ENCODE peak calls at places on chromosomes 12 and 14, in five cellular contexts. G is GM23338, P is cardiac muscle cell, L is coronary artery, Z is AG09309. K is an unnamed sample.
A peak's percentile ranks its signal among the peaks of the same experiment; 100 is the strongest.

GRCh38 chr12:19129486-19130223 is at the start of gene PLEKHA5:
- DNase-seq in P (peak; percentile 93), L (peak; percentile 78), Z (no peak), G (peak; percentile 81), K (peak; percentile 48)

GRCh38 chr14:56341766-56342418 is 223.7 kb downstream of the PELI2 start:
- DNase-seq in Z (peak; percentile 17), L (no peak), P (no peak), G (no peak), K (no peak)

GRCh38 chr14:59419383-59419782 is 45.8 kb downstream of the GPR135 start:
- DNase-seq in L (no peak), Z (no peak), G (no peak), P (no peak), K (no peak)

GRCh38 chr14:76647699-76648298 is 113.5 kb upstream of the VASH1 start:
- DNase-seq in L (no peak), P (peak; percentile 78), G (peak; percentile 90), Z (peak; percentile 23), K (peak; percentile 26)

GRCh38 chr14:90850487-90850886 is 34.3 kb upstream of the TTC7B start:
- DNase-seq in P (no peak), Z (no peak), L (no peak), G (peak; percentile 82), K (no peak)

GRCh38 chr14:66508547-66508845 is 549 bp downstream of the GPHN start:
- DNase-seq in Z (no peak), G (no peak), P (no peak), L (no peak), K (no peak)

GRCh38 chr12:107102294-107102693 is 8.9 kb upstream of the CRY1 start:
- DNase-seq in Z (no peak), L (no peak), P (no peak), G (no peak), K (no peak)

GRCh38 chr14:100587248-100587762 is at the start of gene BEGAIN:
- DNase-seq in P (peak; percentile 49), G (peak; percentile 38), L (no peak), Z (no peak), K (peak; percentile 4)

GRCh38 chr12:46524778-46525177 is 152.2 kb upstream of the SLC38A2 start:
- DNase-seq in G (peak; percentile 21), L (peak; percentile 86), Z (no peak), P (peak; percentile 92), K (no peak)

GRCh38 chr14:45051896-45052295 is 32.0 kb upstream of the PRPF39 start:
- DNase-seq in L (no peak), G (no peak), P (no peak), Z (no peak), K (no peak)

GRCh38 chr12:123519151-123520001 is 14.1 kb downstream of the RILPL1 start:
- DNase-seq in G (peak; percentile 38), L (peak; percentile 85), P (peak; percentile 89), Z (peak; percentile 39), K (peak; percentile 25)

GRCh38 chr12:12282761-12283160 is 15.9 kb upstream of the LRP6 start:
- DNase-seq in G (no peak), L (no peak), Z (no peak), P (no peak), K (no peak)

GRCh38 chr14:54094765-54095164 is 138.1 kb upstream of the BMP4 start:
- DNase-seq in Z (no peak), P (no peak), L (no peak), G (no peak), K (no peak)

DNA sequence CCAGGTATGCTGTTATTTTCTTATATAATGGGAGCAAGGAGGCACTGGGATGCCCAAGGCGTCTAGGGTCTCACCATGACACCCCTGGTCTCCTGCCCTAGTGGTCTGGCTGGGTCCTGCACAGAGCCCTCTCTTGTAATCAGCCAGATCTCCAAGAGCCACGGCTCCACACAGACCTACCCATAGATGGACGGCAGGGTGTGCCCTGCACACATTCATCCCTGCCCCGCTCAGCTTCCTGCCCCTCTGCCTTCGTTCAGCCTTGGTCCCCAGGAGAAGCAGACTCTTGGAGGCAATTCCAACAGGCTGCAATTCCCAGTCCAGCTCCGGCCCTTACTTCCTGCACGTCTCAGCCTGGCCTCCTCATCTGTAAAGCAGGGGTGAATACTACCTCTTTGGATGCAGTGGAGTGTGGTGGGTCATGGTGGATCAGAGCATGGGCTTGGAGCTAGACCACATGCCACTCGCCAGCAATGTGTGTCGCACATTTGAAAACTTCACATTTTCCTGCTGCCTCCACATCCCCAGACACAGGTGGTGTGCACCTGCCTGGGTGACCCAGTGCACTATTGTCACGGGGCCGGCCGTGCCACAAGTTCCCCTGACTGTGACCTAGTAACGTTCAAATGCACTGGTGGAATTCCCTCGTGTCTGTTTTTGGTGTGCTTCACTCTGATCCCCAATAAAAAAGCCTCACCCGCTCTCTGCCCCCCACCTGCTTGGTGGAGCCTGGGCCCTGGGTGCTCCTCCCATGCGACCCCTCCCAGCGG is 171.1 kb upstream of the PRMT8 start:
- DNase-seq in G (peak; percentile 37), P (no peak), Z (no peak), L (no peak), K (no peak)
- TF ChIP-seq CTCF in G (no peak), P (no peak), Z (no peak), L (no peak), K (no peak)

DNA sequence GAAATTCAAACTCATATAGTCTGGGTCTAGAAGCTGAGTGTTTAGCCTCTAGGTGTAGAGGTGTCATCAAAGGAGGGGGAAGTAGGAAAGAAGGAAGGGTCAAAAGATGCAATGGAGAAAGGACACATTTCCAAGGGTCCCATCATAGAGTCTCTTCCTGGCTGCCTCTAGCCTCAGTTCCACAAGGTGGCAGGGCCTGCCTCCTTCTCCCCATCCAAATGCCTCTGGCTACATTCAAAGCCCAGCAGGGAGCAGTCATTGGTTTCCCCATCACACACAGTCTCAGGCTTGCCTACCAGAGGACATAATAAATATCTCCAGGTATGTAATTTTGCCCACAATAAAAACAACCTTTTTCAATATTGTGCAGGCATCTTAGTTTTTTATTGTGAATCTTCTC is 2.1 kb upstream of the CCT2 start:
- DNase-seq in Z (no peak), L (no peak), P (peak; percentile 50), G (peak; percentile 75), K (no peak)
- TF ChIP-seq CTCF in Z (peak; percentile 4), L (no peak), P (peak; percentile 10), G (peak; percentile 67), K (no peak)

GRCh38 chr12:57235012-57235727 is 5.7 kb downstream of the SHMT2 start:
- DNase-seq in G (peak; percentile 78), Z (no peak), L (peak; percentile 90), P (no peak), K (no peak)
- TF ChIP-seq CTCF in G (peak; percentile 22), Z (no peak), L (no peak), P (peak; percentile 23), K (no peak)

DNA sequence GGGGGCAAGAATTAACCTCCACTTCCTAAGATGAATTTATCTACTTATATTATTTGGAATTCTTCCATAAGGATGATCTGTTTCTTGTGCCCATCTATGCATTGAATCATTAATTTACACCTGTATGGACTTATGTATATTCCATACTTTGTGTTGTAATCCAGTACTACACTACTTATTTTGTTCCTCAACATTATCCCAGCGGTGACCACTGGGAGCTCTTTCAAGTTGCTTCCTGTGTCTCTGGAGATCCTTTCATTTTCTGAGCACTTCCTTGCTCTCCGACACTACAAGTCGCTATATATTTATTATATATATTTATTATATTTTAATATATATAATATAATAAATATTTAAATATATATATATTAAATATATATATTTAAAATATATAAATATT is 54.9 kb upstream of the SCN8A start:
- DNase-seq in L (no peak), Z (no peak), P (no peak), G (peak; percentile 48), K (no peak)
- TF ChIP-seq CTCF in L (no peak), Z (peak; percentile 19), P (no peak), G (no peak), K (no peak)

GRCh38 chr12:131561891-131562684 is 148.8 kb upstream of the SFSWAP start:
- DNase-seq in G (no peak), Z (no peak), L (peak; percentile 29), P (no peak), K (no peak)
- TF ChIP-seq CTCF in G (no peak), Z (no peak), L (no peak), P (no peak), K (no peak)

GRCh38 chr14:52072266-52072780 is 3.5 kb upstream of the NID2 start:
- DNase-seq in P (no peak), L (no peak), Z (no peak), G (no peak), K (no peak)

GRCh38 chr14:52073251-52073650 is 4.4 kb upstream of the NID2 start:
- DNase-seq in L (no peak), G (no peak), Z (no peak), P (no peak), K (no peak)

GRCh38 chr14:52068741-52069616 is at the start of gene NID2:
- DNase-seq in Z (no peak), P (peak; percentile 95), G (peak; percentile 95), L (peak; percentile 91), K (peak; percentile 66)

GRCh38 chr14:52069617-52070431 is 965 bp upstream of the NID2 start:
- DNase-seq in L (peak; percentile 80), G (peak; percentile 76), Z (no peak), P (peak; percentile 47), K (peak; percentile 36)

GRCh38 chr14:52071675-52072074 is 2.8 kb upstream of the NID2 start:
- DNase-seq in L (no peak), G (peak; percentile 64), Z (no peak), P (peak; percentile 69), K (no peak)
- TF ChIP-seq CTCF in L (no peak), G (peak; percentile 63), Z (peak; percentile 27), P (peak; percentile 49), K (no peak)

K was measured in activated CD8-positive, alpha-beta T cell treated with anti-CD3 and anti-CD28 coated beads for 36 hours.